ENCODE peak calls at places on chromosomes 1 and 21, in five cellular contexts. V is choroid plexus epithelial cell, E is NCI-H524, B is dermis blood vessel endothelial cell, U is mesothelial cell of epicardium. A is an unnamed sample.

GRCh38 chr1:113199718-113200455 is 126.9 kb downstream of the LRIG2 start:
- DNase-seq in E (peak; percentile 71), V (no peak), U (no peak), B (peak; percentile 17), A (no peak)

GRCh38 chr21:32475162-32475812 is 62.8 kb downstream of the EVA1C start:
- DNase-seq in V (peak; percentile 89), B (peak; percentile 88), E (no peak), U (no peak), A (no peak)

GRCh38 chr21:37986751-37987399 is 70.6 kb upstream of the KCNJ6 start:
- DNase-seq in E (peak; percentile 93), V (no peak), B (no peak), U (no peak), A (no peak)

GRCh38 chr21:25961042-25961441 is 209.5 kb downstream of the APP start:
- DNase-seq in E (no peak), U (no peak), V (no peak), B (peak; percentile 63), A (no peak)

GRCh38 chr1:108851567-108851966 is 5.3 kb downstream of the AKNAD1 start:
- DNase-seq in E (no peak), B (no peak), U (no peak), V (peak; percentile 28), A (no peak)

GRCh38 chr1:15830284-15830657 is 17.2 kb upstream of the SPEN start:
- DNase-seq in U (no peak), B (no peak), E (no peak), V (no peak), A (no peak)

GRCh38 chr1:22344851-22345560 is 106.6 kb upstream of the ZBTB40 start:
- DNase-seq in E (no peak), U (no peak), V (no peak), B (no peak), A (no peak)

GRCh38 chr1:107529511-107530149 is 388.8 kb downstream of the NTNG1 start:
- DNase-seq in B (peak; percentile 58), V (peak; percentile 71), U (no peak), E (peak; percentile 86), A (no peak)

GRCh38 chr1:31573261-31573660 is 3.1 kb upstream of the TINAGL1 start:
- DNase-seq in V (no peak), U (no peak), E (no peak), B (no peak), A (no peak)

GRCh38 chr1:36309397-36309796 is 3.2 kb downstream of the SH3D21 start:
- DNase-seq in E (no peak), U (no peak), V (no peak), B (no peak), A (no peak)

GRCh38 chr1:31814041-31814511 is 1.7 kb downstream of the SPOCD1 start:
- DNase-seq in U (no peak), V (no peak), E (no peak), B (no peak), A (no peak)

GRCh38 chr1:84406209-84406917 is 8.1 kb downstream of the DNASE2B start:
- DNase-seq in E (no peak), V (peak; percentile 37), B (peak; percentile 26), U (no peak), A (no peak)

GRCh38 chr1:38839363-38839762 is 20.2 kb downstream of the RRAGC start:
- DNase-seq in U (no peak), B (peak; percentile 69), V (no peak), E (no peak), A (no peak)

GRCh38 chr1:109816975-109817535 is 53.3 kb upstream of the EPS8L3 start:
- DNase-seq in B (no peak), E (no peak), V (no peak), U (no peak), A (no peak)

A was measured in effector CD4-positive, alpha-beta T cell.